ENCODE peak calls at places on chromosome 17, in nine cellular contexts. G is tibial nerve; F is cardiac muscle cell; Z is fibroblast of pulmonary artery; V is dorsolateral prefrontal cortex; K is tibial artery; O is fibroblast of mammary gland; Y is CD8-positive, alpha-beta memory T cell; A is esophagus squamous epithelium. T is an unnamed sample.

GRCh38 chr17:76438906-76439305 is 14.0 kb downstream of the UBE2O start:
- DNase-seq in G (no peak), F (no peak), Z (no peak), V (no peak), K (no peak), O (no peak), Y (no peak), A (no peak), T (no peak)

GRCh38 chr17:83079766-83080616 is 582 bp downstream of the METRNL start:
- DNase-seq in G (no peak), F (no peak), Z (no peak), V (no peak), K (no peak), O (no peak), Y (no peak), A (no peak), T (no peak)

GRCh38 chr17:36842231-36842630 is 95.0 kb upstream of the LHX1 start:
- DNase-seq in G (no peak), F (no peak), Z (no peak), V (no peak), K (no peak), O (no peak), Y (no peak), A (no peak), T (no peak)

GRCh38 chr17:36593651-36594316 is 2.1 kb downstream of the DHRS11 start:
- DNase-seq in G (no peak), F (no peak), Z (no peak), V (no peak), K (no peak), O (no peak), Y (no peak), A (no peak), T (no peak)

GRCh38 chr17:39165178-39165843 is 650 bp downstream of the ARL5C start:
- DNase-seq in G (no peak), F (no peak), Z (no peak), V (no peak), K (no peak), O (no peak), Y (no peak), A (no peak), T (no peak)

GRCh38 chr17:74271902-74272563 is 2.0 kb upstream of the DNAI2 start:
- DNase-seq in G (peak), F (peak), Z (no peak), V (peak), K (no peak), O (peak), Y (no peak), A (no peak), T (no peak)

GRCh38 chr17:12664252-12664651 is 1.4 kb upstream of the MYOCD start:
- DNase-seq in G (no peak), F (no peak), Z (no peak), V (no peak), K (no peak), O (no peak), Y (no peak), A (no peak), T (no peak)

GRCh38 chr17:55451203-55451641 is 29.6 kb upstream of the MMD start:
- DNase-seq in G (no peak), F (peak), Z (peak), V (no peak), K (no peak), O (peak), Y (no peak), A (no peak), T (no peak)

GRCh38 chr17:42999003-42999525 is 845 bp downstream of the RPL27 start:
- DNase-seq in G (no peak), F (no peak), Z (no peak), V (no peak), K (no peak), O (no peak), Y (no peak), A (no peak), T (no peak)

GRCh38 chr17:41984454-41984853 is 17.9 kb downstream of the CNP start:
- DNase-seq in G (no peak), F (no peak), Z (no peak), V (no peak), K (no peak), O (no peak), Y (no peak), A (no peak), T (no peak)

GRCh38 chr17:74862108-74862901 is 2.6 kb upstream of the GRIN2C start:
- DNase-seq in G (no peak), F (peak), Z (peak), V (peak), K (peak), O (no peak), Y (peak), A (no peak), T (no peak)

GRCh38 chr17:39177256-39177655 is 11.3 kb upstream of the ARL5C start:
- DNase-seq in G (no peak), F (peak), Z (no peak), V (no peak), K (no peak), O (peak), Y (no peak), A (no peak), T (no peak)

GRCh38 chr17:82734987-82735866 is at the start of gene FN3K:
- DNase-seq in G (peak), F (peak), Z (peak), V (peak), K (peak), O (peak), Y (no peak), A (no peak), T (no peak)

GRCh38 chr17:76570877-76571471 is 14.7 kb downstream of the ST6GALNAC2 start:
- DNase-seq in G (no peak), F (no peak), Z (no peak), V (no peak), K (no peak), O (no peak), Y (no peak), A (no peak), T (no peak)

GRCh38 chr17:79789943-79790804 is 6.7 kb downstream of the CBX8 start:
- DNase-seq in G (no peak), F (peak), Z (no peak), V (no peak), K (no peak), O (no peak), Y (no peak), A (no peak), T (no peak)

GRCh38 chr17:44345497-44346026 is 460 bp downstream of the GRN start:
- DNase-seq in G (peak), F (peak), Z (peak), V (peak), K (no peak), O (peak), Y (peak), A (no peak), T (no peak)

GRCh38 chr17:2011421-2012371 is 13.4 kb downstream of the RTN4RL1 start:
- DNase-seq in G (peak), F (peak), Z (no peak), V (no peak), K (peak), O (peak), Y (no peak), A (no peak), T (no peak)

GRCh38 chr17:1124896-1125774 is 54.6 kb downstream of the ABR start:
- DNase-seq in G (no peak), F (no peak), Z (no peak), V (no peak), K (no peak), O (peak), Y (no peak), A (no peak), T (no peak)

GRCh38 chr17:19398301-19399181 is 11.6 kb upstream of the MFAP4 start:
- DNase-seq in G (peak), F (peak), Z (peak), V (no peak), K (peak), O (peak), Y (no peak), A (no peak), T (no peak)

GRCh38 chr17:79000396-79001189 is 9.0 kb downstream of the CANT1 start:
- DNase-seq in G (no peak), F (no peak), Z (no peak), V (no peak), K (peak), O (no peak), Y (no peak), A (no peak), T (no peak)

GRCh38 chr17:14752007-14752406 is 451.1 kb downstream of the HS3ST3B1 start:
- DNase-seq in G (no peak), F (no peak), Z (no peak), V (no peak), K (no peak), O (peak), Y (no peak), A (no peak), T (no peak)

GRCh38 chr17:81397314-81398169 is 2.3 kb downstream of the BAHCC1 start:
- DNase-seq in G (no peak), F (peak), Z (peak), V (no peak), K (no peak), O (peak), Y (no peak), A (no peak), T (no peak)

GRCh38 chr17:8222380-8222629 is 11.9 kb upstream of the AURKB start:
- DNase-seq in G (no peak), F (no peak), Z (no peak), V (no peak), K (no peak), O (no peak), Y (no peak), A (no peak), T (peak)

GRCh38 chr17:3603119-3603869 is 5.9 kb downstream of the TRPV1 start:
- DNase-seq in G (no peak), F (peak), Z (peak), V (no peak), K (no peak), O (peak), Y (no peak), A (no peak), T (no peak)

GRCh38 chr17:75402038-75402437 is 3.4 kb downstream of the GRB2 start:
- DNase-seq in G (no peak), F (no peak), Z (no peak), V (no peak), K (no peak), O (no peak), Y (no peak), A (no peak), T (no peak)

GRCh38 chr17:77466596-77467223 is 325.9 kb downstream of the SEC14L1 start:
- DNase-seq in G (no peak), F (no peak), Z (no peak), V (no peak), K (no peak), O (no peak), Y (no peak), A (no peak), T (no peak)

GRCh38 chr17:81483085-81483861 is 29.3 kb downstream of the ACTG1 start:
- DNase-seq in G (no peak), F (peak), Z (peak), V (no peak), K (no peak), O (no peak), Y (no peak), A (no peak), T (no peak)

GRCh38 chr17:62189377-62189776 is 124.3 kb upstream of the MED13 start:
- DNase-seq in G (no peak), F (no peak), Z (no peak), V (no peak), K (no peak), O (no peak), Y (no peak), A (no peak), T (no peak)

GRCh38 chr17:43224146-43224705 is 4.2 kb downstream of the CCDC200 start:
- DNase-seq in G (peak), F (no peak), Z (no peak), V (no peak), K (no peak), O (no peak), Y (no peak), A (no peak), T (no peak)

GRCh38 chr17:4901648-4902344 is 1.1 kb downstream of the CHRNE start:
- DNase-seq in G (peak), F (no peak), Z (no peak), V (peak), K (no peak), O (no peak), Y (no peak), A (no peak), T (no peak)

GRCh38 chr17:82065193-82065637 is 389 bp downstream of the DUS1L start:
- DNase-seq in G (no peak), F (peak), Z (peak), V (no peak), K (no peak), O (no peak), Y (no peak), A (no peak), T (no peak)

GRCh38 chr17:81928497-81929252 is 1.1 kb upstream of the MAFG start:
- DNase-seq in G (no peak), F (no peak), Z (no peak), V (no peak), K (no peak), O (no peak), Y (no peak), A (no peak), T (no peak)

GRCh38 chr17:45883063-45883462 is 11.3 kb upstream of the MAPT start:
- DNase-seq in G (no peak), F (no peak), Z (no peak), V (no peak), K (no peak), O (no peak), Y (no peak), A (no peak), T (no peak)
- H3K4me3 ChIP-seq in G (no peak), F (no peak), Z (no peak), V (no peak), K (no peak), O (no peak), Y (no peak), A (no peak), T (no peak)

GRCh38 chr17:58249270-58250133 is 11.1 kb downstream of the LPO start:
- DNase-seq in G (peak), F (peak), Z (peak), V (peak), K (no peak), O (peak), Y (peak), A (no peak), T (no peak)

GRCh38 chr17:58250344-58251011 is 12.1 kb downstream of the LPO start:
- DNase-seq in G (no peak), F (no peak), Z (no peak), V (no peak), K (no peak), O (no peak), Y (no peak), A (no peak), T (no peak)

GRCh38 chr17:58247511-58248363 is 9.4 kb downstream of the LPO start:
- DNase-seq in G (no peak), F (no peak), Z (no peak), V (no peak), K (no peak), O (no peak), Y (no peak), A (no peak), T (no peak)

GRCh38 chr17:58246104-58246740 is 7.8 kb downstream of the LPO start:
- DNase-seq in G (no peak), F (no peak), Z (no peak), V (no peak), K (no peak), O (no peak), Y (no peak), A (no peak), T (no peak)

GRCh38 chr17:58248955-58249269 is 10.5 kb downstream of the LPO start:
- DNase-seq in G (no peak), F (no peak), Z (no peak), V (no peak), K (no peak), O (no peak), Y (no peak), A (no peak), T (no peak)
- H3K4me3 ChIP-seq in G (no peak), F (peak), Z (no peak), V (peak), K (peak), O (no peak), Y (peak), A (peak), T (no peak)

DNA sequence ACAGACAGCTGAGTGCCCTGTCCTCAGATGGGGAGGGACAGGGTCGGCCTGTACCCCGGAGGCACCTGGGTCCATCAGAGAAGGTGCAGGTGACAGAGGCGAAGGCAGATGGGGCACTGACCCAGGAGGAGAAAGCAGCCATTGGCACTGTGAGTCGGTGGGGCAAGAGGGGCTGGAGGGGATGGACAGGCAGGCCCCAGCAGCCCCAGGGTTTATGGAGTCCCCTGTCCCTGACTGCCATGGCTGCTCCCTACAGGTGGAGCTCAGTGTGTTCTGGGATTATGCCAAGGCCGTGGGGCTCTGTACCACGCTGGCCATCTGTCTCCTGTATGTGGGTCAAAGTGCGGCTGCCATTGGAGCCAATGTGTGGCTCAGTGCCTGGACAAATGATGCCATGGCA is 32.1 kb downstream of the ANKRD40 start:
- DNase-seq in G (no peak), F (no peak), Z (no peak), V (no peak), K (no peak), O (no peak), Y (no peak), A (no peak), T (no peak)
- H3K4me3 ChIP-seq in G (no peak), F (no peak), Z (no peak), V (no peak), K (no peak), O (no peak), Y (no peak), A (no peak), T (no peak)

DNA sequence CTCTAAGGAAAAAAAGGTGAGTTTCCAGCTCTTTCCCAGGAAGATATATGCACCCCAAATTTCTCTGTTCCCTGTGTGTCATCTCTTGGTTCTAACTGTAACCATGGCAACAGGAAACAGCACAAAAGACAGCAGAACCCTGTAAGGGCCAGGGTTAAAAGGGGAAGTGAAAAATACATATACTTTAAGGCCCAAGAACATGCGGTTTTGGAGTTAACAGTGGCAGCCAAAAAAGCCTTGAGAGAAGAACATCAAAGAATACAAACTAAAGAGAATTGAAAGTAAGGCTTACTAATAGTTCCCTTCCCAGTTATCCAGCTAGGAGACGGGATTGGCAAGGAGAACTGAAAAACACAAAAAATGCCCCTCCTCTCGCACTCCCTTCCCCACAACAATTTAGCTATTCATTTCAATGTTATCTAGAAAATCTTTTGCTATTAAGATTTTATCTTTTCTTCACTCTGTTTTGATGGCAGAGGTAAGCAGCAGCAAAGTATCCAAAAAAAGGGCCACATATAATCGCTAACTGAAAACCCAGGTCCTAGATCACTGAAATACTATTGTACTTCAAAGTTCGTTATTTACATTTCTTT is 1.5 kb downstream of the SPOP start:
- DNase-seq in G (no peak), F (peak), Z (peak), V (no peak), K (no peak), O (peak), Y (no peak), A (no peak), T (peak)
- H3K4me3 ChIP-seq in G (peak), F (peak), Z (peak), V (peak), K (peak), O (peak), Y (peak), A (peak), T (peak)

GRCh38 chr17:48590603-48591161 is 641 bp upstream of the HOXB3 start:
- DNase-seq in G (no peak), F (no peak), Z (no peak), V (no peak), K (no peak), O (no peak), Y (no peak), A (no peak), T (no peak)
- H3K4me3 ChIP-seq in G (no peak), F (no peak), Z (no peak), V (no peak), K (no peak), O (no peak), Y (no peak), A (no peak), T (no peak)

GRCh38 chr17:67212716-67213417 is 32.1 kb downstream of the HELZ start:
- DNase-seq in G (no peak), F (peak), Z (peak), V (no peak), K (no peak), O (peak), Y (no peak), A (no peak), T (no peak)
- H3K4me3 ChIP-seq in G (no peak), F (no peak), Z (no peak), V (no peak), K (no peak), O (no peak), Y (no peak), A (no peak), T (no peak)

GRCh38 chr17:65155622-65156021 is 18.5 kb downstream of the RGS9 start:
- DNase-seq in G (no peak), F (no peak), Z (no peak), V (no peak), K (no peak), O (no peak), Y (no peak), A (no peak), T (no peak)

GRCh38 chr17:65156835-65157565 is 19.8 kb downstream of the RGS9 start:
- DNase-seq in G (no peak), F (no peak), Z (no peak), V (no peak), K (no peak), O (no peak), Y (no peak), A (no peak), T (no peak)

GRCh38 chr17:65156185-65156834 is 19.1 kb downstream of the RGS9 start:
- DNase-seq in G (no peak), F (no peak), Z (no peak), V (no peak), K (no peak), O (no peak), Y (no peak), A (no peak), T (no peak)

GRCh38 chr17:65158081-65158480 is 20.9 kb downstream of the RGS9 start:
- DNase-seq in G (no peak), F (no peak), Z (no peak), V (no peak), K (no peak), O (peak), Y (no peak), A (no peak), T (no peak)

DNA sequence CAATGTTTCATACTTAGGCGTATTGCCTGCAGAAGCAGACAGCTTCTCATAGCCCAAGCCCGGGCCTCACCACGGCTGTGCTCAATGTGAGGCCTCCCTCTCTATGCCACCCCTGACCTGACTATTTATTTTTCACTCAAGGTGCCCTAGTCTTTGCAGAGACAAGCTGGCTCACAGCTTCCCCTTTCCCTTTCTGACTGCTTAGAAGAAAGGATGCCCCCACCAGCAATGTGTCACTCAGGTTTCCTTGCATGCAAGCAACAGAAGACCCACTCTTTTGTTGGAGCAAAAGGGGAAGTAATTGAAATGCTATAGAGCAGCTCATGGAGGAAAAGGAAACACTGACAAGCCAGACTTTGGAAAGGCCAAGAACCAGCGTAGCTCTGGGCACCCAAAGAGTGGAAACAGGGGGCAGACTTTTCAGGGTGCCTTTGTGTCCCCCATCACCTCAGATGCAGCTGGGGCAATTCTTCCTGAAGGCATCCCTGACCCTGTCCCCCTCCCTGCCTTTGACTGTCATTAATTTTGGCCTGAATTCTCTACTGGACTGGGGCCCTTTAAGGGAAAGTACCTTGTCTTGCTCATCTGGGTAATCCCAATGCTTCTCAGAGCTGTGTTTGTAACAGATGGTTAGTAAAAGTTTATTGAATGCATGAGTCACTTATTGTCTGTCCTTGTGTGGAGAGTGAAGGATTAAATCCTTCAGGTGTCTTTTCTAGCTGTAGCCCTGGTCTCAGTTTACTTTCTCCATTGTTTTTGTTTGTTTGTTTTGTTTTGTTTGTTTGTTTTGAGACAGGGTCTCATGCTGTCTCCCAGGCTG is 17.8 kb downstream of the RGS9 start:
- DNase-seq in G (no peak), F (no peak), Z (no peak), V (no peak), K (no peak), O (peak), Y (no peak), A (no peak), T (no peak)
- H3K4me3 ChIP-seq in G (no peak), F (no peak), Z (no peak), V (no peak), K (no peak), O (no peak), Y (no peak), A (no peak), T (no peak)

T was measured in GM12864.